ENCODE peak calls at places on chromosomes 6 and 20, in four cellular contexts. Q is CD4-positive, CD25-positive, alpha-beta regulatory T cell; D is CD8-positive, alpha-beta T cell; L is neuronal stem cell. F is an unnamed sample.

GRCh38 chr20:38905375-38905774 is 20.8 kb upstream of the FAM83D start:
- DNase-seq in L (no peak), D (no peak), Q (no peak), F (no peak)

GRCh38 chr20:34316191-34316814 is 13.1 kb upstream of the AHCY start:
- DNase-seq in L (no peak), D (no peak), Q (no peak), F (no peak)

GRCh38 chr20:18322551-18322950 is 34.2 kb downstream of the ZNF133 start:
- DNase-seq in L (no peak), Q (no peak), D (no peak), F (no peak)

GRCh38 chr20:36805396-36805795 is 31.8 kb upstream of the DSN1 start:
- DNase-seq in L (no peak), D (no peak), Q (no peak), F (no peak)

GRCh38 chr20:37651932-37652331 is 41.9 kb upstream of the CTNNBL1 start:
- DNase-seq in D (no peak), L (peak; percentile 59), Q (no peak), F (peak; percentile 25)

GRCh38 chr6:75934643-75935472 is 137.6 kb downstream of the IMPG1 start:
- DNase-seq in Q (peak; percentile 12), L (peak; percentile 87), D (no peak), F (peak; percentile 60)

GRCh38 chr20:56843817-56844216 is 214.7 kb downstream of the TFAP2C start:
- DNase-seq in Q (no peak), D (no peak), L (no peak), F (no peak)

GRCh38 chr6:81938991-81939773 is 186.7 kb upstream of the TENT5A start:
- DNase-seq in L (no peak), D (no peak), Q (no peak), F (no peak)

GRCh38 chr6:28488916-28489365 is 26.7 kb downstream of the GPX6 start:
- DNase-seq in Q (no peak), L (peak; percentile 57), D (no peak), F (peak; percentile 55)

GRCh38 chr6:30075094-30075986 is at the start of gene RNF39:
- DNase-seq in L (no peak), Q (no peak), D (no peak), F (no peak)

GRCh38 chr6:111943723-111944122 is 70.5 kb upstream of the FYN start:
- DNase-seq in D (no peak), L (no peak), Q (no peak), F (no peak)

GRCh38 chr6:4133941-4134838 is 1.2 kb downstream of the ECI2 start:
- DNase-seq in L (no peak), Q (peak; percentile 13), D (no peak), F (no peak)

GRCh38 chr20:62938105-62938888 is at the start of gene GID8:
- DNase-seq in L (no peak), Q (no peak), D (peak; percentile 13), F (no peak)

GRCh38 chr6:11835065-11835464 is 56.5 kb upstream of the ADTRP start:
- DNase-seq in D (no peak), Q (no peak), L (no peak), F (no peak)

GRCh38 chr6:2799936-2800527 is 34.8 kb downstream of the WRNIP1 start:
- DNase-seq in D (no peak), Q (no peak), L (no peak), F (no peak)

GRCh38 chr6:4637691-4638433 is 138.3 kb upstream of the CDYL start:
- DNase-seq in Q (no peak), L (no peak), D (no peak), F (no peak)

GRCh38 chr20:31699801-31700728 is 22.6 kb downstream of the BCL2L1 start:
- DNase-seq in D (no peak), Q (no peak), L (no peak), F (no peak)

GRCh38 chr6:158818008-158818579 is 1.1 kb downstream of the EZR start:
- DNase-seq in L (peak; percentile 71), D (peak; percentile 62), Q (peak; percentile 78), F (no peak)

GRCh38 chr20:19291024-19291817 is 78.8 kb downstream of the SLC24A3 start:
- DNase-seq in D (no peak), Q (no peak), L (no peak), F (no peak)

GRCh38 chr6:108114861-108115597 is 40.5 kb upstream of the OSTM1 start:
- DNase-seq in Q (no peak), L (peak; percentile 65), D (no peak), F (no peak)

GRCh38 chr6:2913621-2914317 is 10.7 kb upstream of the SERPINB9 start:
- DNase-seq in D (no peak), L (no peak), Q (no peak), F (no peak)

GRCh38 chr20:61173267-61173666 is 78.8 kb upstream of the CDH4 start:
- DNase-seq in Q (no peak), L (no peak), D (no peak), F (no peak)

GRCh38 chr20:61169870-61170269 is 82.2 kb upstream of the CDH4 start:
- DNase-seq in D (no peak), Q (no peak), L (no peak), F (no peak)

GRCh38 chr20:61170521-61170920 is 81.5 kb upstream of the CDH4 start:
- DNase-seq in D (no peak), L (no peak), Q (no peak), F (no peak)

GRCh38 chr20:61168605-61169004 is 83.5 kb upstream of the CDH4 start:
- DNase-seq in D (no peak), Q (no peak), L (no peak), F (no peak)

GRCh38 chr20:61170921-61171320 is 81.1 kb upstream of the CDH4 start:
- DNase-seq in Q (no peak), D (no peak), L (no peak), F (no peak)
- H3K4me3 ChIP-seq in Q (no peak overlapping the region), D (no peak overlapping the region), L (no peak overlapping the region), F (no peak overlapping the region)

DNA sequence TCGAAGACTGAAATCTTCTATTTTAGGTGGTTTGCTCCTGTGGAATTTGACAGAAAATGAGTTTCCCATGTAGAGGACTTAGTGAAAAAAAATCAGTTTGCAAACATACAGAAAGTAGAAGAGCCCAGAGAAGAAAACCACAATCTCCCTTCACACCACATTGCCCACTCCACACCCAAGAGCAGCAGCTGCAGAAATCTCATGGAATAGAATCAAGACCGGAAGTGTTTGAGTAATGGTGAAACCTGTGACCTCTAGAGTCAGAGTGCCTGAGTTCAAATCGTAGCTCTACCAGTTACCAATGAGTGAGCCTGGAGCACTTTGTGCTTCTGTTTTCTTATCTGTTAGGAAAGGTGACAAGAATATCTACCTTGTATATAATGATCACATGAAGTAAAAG is 4.6 kb downstream of the SIRPG start:
- DNase-seq in Q (no peak), L (no peak), D (no peak), F (no peak)
- H3K27ac ChIP-seq in Q (peak overlapping the region; percentile 55), L (no peak overlapping the region), D (no peak overlapping the region), F (no peak overlapping the region)

GRCh38 chr6:41939848-41940758 is 1.5 kb downstream of the CCND3 start:
- DNase-seq in L (no peak), Q (no peak), D (no peak), F (no peak)
- H3K4me1 ChIP-seq in L (peaks cover 18% of the 10 kb centered on the region), Q (peaks cover 65% of the 10 kb centered on the region), D (peaks cover 73% of the 10 kb centered on the region), F (peaks cover 14% of the 10 kb centered on the region)

GRCh38 chr20:51422912-51423667 is 119.4 kb downstream of the NFATC2 start:
- DNase-seq in Q (no peak), D (no peak), L (no peak), F (no peak)

GRCh38 chr20:51419236-51419635 is 123.3 kb downstream of the NFATC2 start:
- DNase-seq in Q (no peak), D (no peak), L (no peak), F (no peak)

GRCh38 chr20:51420111-51420510 is 122.4 kb downstream of the NFATC2 start:
- DNase-seq in D (no peak), L (no peak), Q (no peak), F (no peak)

GRCh38 chr20:51419646-51420045 is 122.9 kb downstream of the NFATC2 start:
- DNase-seq in Q (no peak), L (no peak), D (no peak), F (no peak)

DNA sequence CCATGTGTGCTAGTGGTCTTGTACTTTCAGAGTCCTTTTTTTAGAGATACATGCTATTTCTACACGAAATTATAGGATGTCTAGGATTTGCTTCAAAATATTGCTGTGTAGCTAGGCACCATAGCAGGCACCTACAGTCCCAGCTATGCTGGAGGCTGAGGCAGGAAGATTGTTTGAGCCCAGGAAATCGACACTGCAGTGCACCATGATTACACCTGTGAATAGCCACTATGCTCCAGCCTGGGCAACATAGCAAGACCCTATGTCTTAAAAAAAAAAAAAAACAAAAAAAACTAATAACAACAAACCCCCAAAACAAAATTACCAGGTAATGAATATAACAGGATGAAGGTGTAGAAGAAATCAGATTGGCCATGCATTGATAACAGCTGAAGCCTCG is 121.7 kb downstream of the NFATC2 start:
- DNase-seq in Q (no peak), L (no peak), D (no peak), F (no peak)
- H3K4me3 ChIP-seq in Q (no peak overlapping the region), L (no peak overlapping the region), D (no peak overlapping the region), F (no peak overlapping the region)

F was measured in iPS DF 6.9.